ENCODE peak calls at places on chromosome 17, in nine cellular contexts. X, F, W, G, Z, M, J, K and C are unnamed samples.

GRCh38 chr17:17514993-17515920 is 19.1 kb upstream of the RASD1 start:
- DNase-seq in F (no peak), M (peak), Z (peak), J (no peak), G (no peak), W (no peak), X (peak), K (peak), C (peak)

GRCh38 chr17:40307691-40308289 is 1.2 kb upstream of the RARA start:
- DNase-seq in J (no peak), K (no peak), Z (peak), F (no peak), W (no peak), M (no peak), G (no peak), X (no peak), C (peak)

GRCh38 chr17:81731271-81731670 is 19.2 kb downstream of the SLC25A10 start:
- DNase-seq in X (peak), K (peak), J (no peak), F (no peak), M (peak), G (no peak), W (no peak), Z (peak), C (peak)

GRCh38 chr17:8063761-8064589 is 23.5 kb downstream of the ALOX12B start:
- DNase-seq in X (no peak), J (no peak), F (no peak), M (no peak), G (no peak), W (no peak), Z (no peak), K (no peak), C (no peak)

GRCh38 chr17:58224315-58224714 is 5.3 kb upstream of the MKS1 start:
- DNase-seq in G (no peak), K (peak), F (no peak), J (no peak), W (no peak), X (no peak), Z (peak), M (peak), C (peak)

GRCh38 chr17:36016555-36016954 is 1.2 kb downstream of the CCL23 start:
- DNase-seq in J (no peak), X (no peak), M (no peak), G (no peak), W (no peak), K (no peak), F (no peak), Z (no peak), C (no peak)

GRCh38 chr17:31919802-31920525 is 16.8 kb upstream of the SUZ12 start:
- DNase-seq in Z (peak), G (no peak), F (no peak), M (peak), X (no peak), K (peak), J (peak), W (no peak), C (peak)

GRCh38 chr17:20779521-20779920 is 200.0 kb downstream of the CDRT15L2 start:
- DNase-seq in W (no peak), J (no peak), K (no peak), F (no peak), Z (no peak), X (no peak), G (no peak), M (no peak), C (no peak)

GRCh38 chr17:58755577-58756245 is at the start of gene PPM1E:
- DNase-seq in F (peak), J (peak), G (peak), M (peak), Z (peak), X (no peak), W (peak), K (peak), C (peak)

GRCh38 chr17:19424934-19425868 is 14.2 kb downstream of the RNF112 start:
- DNase-seq in J (no peak), M (no peak), K (no peak), W (no peak), Z (peak), F (no peak), G (no peak), X (no peak), C (no peak)

GRCh38 chr17:45269912-45270311 is 8.0 kb upstream of the SPATA32 start:
- DNase-seq in M (no peak), W (no peak), G (no peak), J (peak), K (no peak), X (no peak), Z (no peak), F (no peak), C (no peak)